ENCODE peak calls at places on chromosome 9, in four cellular contexts. One of them, this sample, is unnamed.
A peak's percentile ranks its signal among the peaks of the same experiment; 100 is the strongest.

GRCh38 chr9:89507626-89508025 is 9.7 kb upstream of the SEMA4D start:
- DNase-seq in Kasumi-1: no peak
- DNase-seq in NCI-H2081: no peak
- DNase-seq in T-cell: no peak
- DNase-seq in this sample: no peak

GRCh38 chr9:132042324-132042723 is 37.3 kb downstream of the MED27 start:
- DNase-seq in Kasumi-1: no peak
- DNase-seq in NCI-H2081: no peak
- DNase-seq in T-cell: no peak
- DNase-seq in this sample: peak; percentile 36

GRCh38 chr9:83062653-83063527 is at the start of gene RASEF:
- DNase-seq in Kasumi-1: no peak
- DNase-seq in NCI-H2081: peak; percentile 84
- DNase-seq in T-cell: no peak
- DNase-seq in this sample: peak; percentile 78

GRCh38 chr9:76725885-76726284 is 38.4 kb upstream of the PCA3 start:
- DNase-seq in Kasumi-1: no peak
- DNase-seq in NCI-H2081: peak; percentile 53
- DNase-seq in T-cell: no peak
- DNase-seq in this sample: no peak

GRCh38 chr9:6630502-6631206 is 14.9 kb downstream of the GLDC start:
- DNase-seq in Kasumi-1: no peak
- DNase-seq in NCI-H2081: no peak
- DNase-seq in T-cell: no peak
- DNase-seq in this sample: no peak

GRCh38 chr9:23537192-23538059 is 288.6 kb downstream of the ELAVL2 start:
- DNase-seq in Kasumi-1: no peak
- DNase-seq in NCI-H2081: no peak
- DNase-seq in T-cell: no peak
- DNase-seq in this sample: peak; percentile 55

GRCh38 chr9:123697686-123698085 is 232.2 kb downstream of the DENND1A start:
- DNase-seq in Kasumi-1: no peak
- DNase-seq in NCI-H2081: no peak
- DNase-seq in T-cell: no peak
- DNase-seq in this sample: no peak

GRCh38 chr9:107717608-107718314 is 228.2 kb upstream of the KLF4 start:
- DNase-seq in Kasumi-1: no peak
- DNase-seq in NCI-H2081: no peak
- DNase-seq in T-cell: no peak
- DNase-seq in this sample: peak; percentile 57

GRCh38 chr9:27108981-27109541 is at the start of gene TEK:
- DNase-seq in Kasumi-1: no peak
- DNase-seq in NCI-H2081: no peak
- DNase-seq in T-cell: no peak
- DNase-seq in this sample: no peak

GRCh38 chr9:20137425-20137824 is 348.6 kb upstream of the SLC24A2 start:
- DNase-seq in Kasumi-1: no peak
- DNase-seq in NCI-H2081: no peak
- DNase-seq in T-cell: no peak
- DNase-seq in this sample: no peak

GRCh38 chr9:97706246-97706645 is 9.1 kb upstream of the XPA start:
- DNase-seq in Kasumi-1: no peak
- DNase-seq in NCI-H2081: no peak
- DNase-seq in T-cell: no peak
- DNase-seq in this sample: no peak

GRCh38 chr9:5586391-5586802 is 42.5 kb upstream of the RIC1 start:
- DNase-seq in Kasumi-1: no peak
- DNase-seq in NCI-H2081: no peak
- DNase-seq in T-cell: no peak
- DNase-seq in this sample: no peak

GRCh38 chr9:115969096-115969495 is 184.5 kb upstream of the PAPPA start:
- DNase-seq in Kasumi-1: no peak
- DNase-seq in NCI-H2081: no peak
- DNase-seq in T-cell: no peak
- DNase-seq in this sample: no peak

GRCh38 chr9:110213413-110214044 is 5.6 kb upstream of the C9orf152 start:
- DNase-seq in Kasumi-1: no peak
- DNase-seq in NCI-H2081: no peak
- DNase-seq in T-cell: no peak
- DNase-seq in this sample: no peak

GRCh38 chr9:94780516-94780950 is 54.0 kb downstream of the AOPEP start:
- DNase-seq in Kasumi-1: no peak
- DNase-seq in NCI-H2081: no peak
- DNase-seq in T-cell: no peak
- DNase-seq in this sample: no peak

GRCh38 chr9:126692041-126692758 is 78.5 kb downstream of the LMX1B start:
- DNase-seq in Kasumi-1: no peak
- DNase-seq in NCI-H2081: no peak
- DNase-seq in T-cell: no peak
- DNase-seq in this sample: no peak

GRCh38 chr9:129811967-129812363 is 9.0 kb downstream of the TOR1B start:
- DNase-seq in Kasumi-1: no peak
- DNase-seq in NCI-H2081: no peak
- DNase-seq in T-cell: no peak
- DNase-seq in this sample: no peak

GRCh38 chr9:4277531-4277991 is 22.3 kb downstream of the GLIS3 start:
- DNase-seq in Kasumi-1: no peak
- DNase-seq in NCI-H2081: no peak
- DNase-seq in T-cell: no peak
- DNase-seq in this sample: peak; percentile 90

GRCh38 chr9:134585021-134585561 is 56.5 kb upstream of the COL5A1 start:
- DNase-seq in Kasumi-1: no peak
- DNase-seq in NCI-H2081: no peak
- DNase-seq in T-cell: no peak
- DNase-seq in this sample: no peak

GRCh38 chr9:112009656-112010055 is 113.0 kb downstream of the UGCG start:
- DNase-seq in Kasumi-1: no peak
- DNase-seq in NCI-H2081: no peak
- DNase-seq in T-cell: no peak
- DNase-seq in this sample: no peak

GRCh38 chr9:134571326-134571871 is 70.2 kb upstream of the COL5A1 start:
- DNase-seq in Kasumi-1: no peak
- DNase-seq in NCI-H2081: no peak
- DNase-seq in T-cell: no peak
- DNase-seq in this sample: no peak

GRCh38 chr9:130051855-130052254 is 1.9 kb upstream of the GPR107 start:
- DNase-seq in Kasumi-1: no peak
- DNase-seq in NCI-H2081: no peak
- DNase-seq in T-cell: no peak
- DNase-seq in this sample: no peak

GRCh38 chr9:77011973-77012817 is 7.3 kb upstream of the FOXB2 start:
- DNase-seq in Kasumi-1: peak; percentile 25
- DNase-seq in NCI-H2081: no peak
- DNase-seq in T-cell: peak; percentile 9
- DNase-seq in this sample: no peak

GRCh38 chr9:91533382-91533781 is 109.8 kb upstream of the NFIL3 start:
- DNase-seq in Kasumi-1: no peak
- DNase-seq in NCI-H2081: no peak
- DNase-seq in T-cell: no peak
- DNase-seq in this sample: no peak

GRCh38 chr9:126459965-126460843 is 133.6 kb downstream of the MVB12B start:
- DNase-seq in Kasumi-1: no peak
- DNase-seq in NCI-H2081: no peak
- DNase-seq in T-cell: no peak
- DNase-seq in this sample: no peak

GRCh38 chr9:134622896-134623407 is 18.7 kb upstream of the COL5A1 start:
- DNase-seq in Kasumi-1: no peak
- DNase-seq in NCI-H2081: no peak
- DNase-seq in T-cell: no peak
- DNase-seq in this sample: no peak

GRCh38 chr9:97548819-97549540 is 47.5 kb downstream of the TMOD1 start:
- DNase-seq in Kasumi-1: no peak
- DNase-seq in NCI-H2081: no peak
- DNase-seq in T-cell: no peak
- DNase-seq in this sample: no peak

GRCh38 chr9:6414291-6414690 is 1.3 kb downstream of the UHRF2 start:
- DNase-seq in Kasumi-1: no peak
- DNase-seq in NCI-H2081: no peak
- DNase-seq in T-cell: no peak
- DNase-seq in this sample: no peak

GRCh38 chr9:14924821-14925220 is 14.6 kb upstream of the FREM1 start:
- DNase-seq in Kasumi-1: no peak
- DNase-seq in NCI-H2081: no peak
- DNase-seq in T-cell: no peak
- DNase-seq in this sample: no peak

GRCh38 chr9:111959468-111959941 is 62.9 kb downstream of the UGCG start:
- DNase-seq in Kasumi-1: no peak
- DNase-seq in NCI-H2081: peak; percentile 45
- DNase-seq in T-cell: no peak
- DNase-seq in this sample: peak; percentile 55

GRCh38 chr9:129644365-129644764 is 2.4 kb upstream of the ASB6 start:
- DNase-seq in Kasumi-1: no peak
- DNase-seq in NCI-H2081: no peak
- DNase-seq in T-cell: no peak
- DNase-seq in this sample: no peak

GRCh38 chr9:127154003-127154389 is 31.6 kb upstream of the ANGPTL2 start:
- DNase-seq in Kasumi-1: no peak
- DNase-seq in NCI-H2081: no peak
- DNase-seq in T-cell: no peak
- DNase-seq in this sample: no peak